ENCODE peak calls at places on chromosomes 7 and 10, in four cellular contexts. E, I, H and T are unnamed samples.

GRCh38 chr10:100651916-100652315 is 93.5 kb upstream of the PAX2 start:
- DNase-seq in H (no peak), I (no peak), E (no peak), T (no peak)

GRCh38 chr10:85851300-85851699 is 515.3 kb downstream of the GRID1 start:
- DNase-seq in E (no peak), H (peak; percentile 14), I (no peak), T (no peak)

GRCh38 chr7:3955751-3956696 is 655.0 kb downstream of the SDK1 start:
- DNase-seq in E (peak; percentile 7), H (peak; percentile 41), I (no peak), T (no peak)

GRCh38 chr10:76403876-76404275 is 972.5 kb downstream of the LRMDA start:
- DNase-seq in H (peak; percentile 12), E (peak; percentile 73), I (no peak), T (no peak)

GRCh38 chr10:65284495-65285041 is 1641.3 kb upstream of the LRRTM3 start:
- DNase-seq in H (no peak), I (no peak), E (no peak), T (no peak)

GRCh38 chr10:33136271-33136670 is 178.2 kb upstream of the ITGB1 start:
- DNase-seq in I (no peak), E (peak; percentile 73), H (no peak), T (no peak)

GRCh38 chr7:38630720-38631673 is at the start of gene AMPH:
- DNase-seq in E (peak; percentile 7), I (peak; percentile 65), H (peak; percentile 44), T (no peak)

GRCh38 chr7:45663167-45663921 is 89.2 kb downstream of the ADCY1 start:
- DNase-seq in I (no peak), H (peak; percentile 35), E (no peak), T (no peak)

GRCh38 chr10:60305394-60305892 is 84.2 kb downstream of the ANK3 start:
- DNase-seq in H (peak; percentile 48), E (no peak), I (no peak), T (no peak)

GRCh38 chr10:124946945-124947344 is 5.0 kb downstream of the ZRANB1 start:
- DNase-seq in H (no peak), I (no peak), E (no peak), T (no peak)

GRCh38 chr7:30330134-30331111 is 46.0 kb downstream of the ZNRF2 start:
- DNase-seq in I (no peak), E (no peak), H (no peak), T (peak; percentile 91)

GRCh38 chr7:151321341-151321740 is 20.3 kb upstream of the NUB1 start:
- DNase-seq in H (no peak), E (no peak), I (no peak), T (no peak)

GRCh38 chr7:130468612-130469011 is 23.3 kb upstream of the MEST start:
- DNase-seq in I (no peak), H (no peak), E (no peak), T (no peak)

GRCh38 chr10:68196707-68197106 is 35.2 kb downstream of the ATOH7 start:
- DNase-seq in E (no peak), I (no peak), H (no peak), T (no peak)

GRCh38 chr7:90968871-90969270 is 295.4 kb upstream of the FZD1 start:
- DNase-seq in I (no peak), E (no peak), H (peak; percentile 21), T (no peak)

GRCh38 chr10:27998178-27998953 is 513 bp downstream of the ODAD2 start:
- DNase-seq in I (peak; percentile 40), H (no peak), E (no peak), T (no peak)

GRCh38 chr7:16702433-16702832 is 51.1 kb upstream of the TSPAN13 start:
- DNase-seq in H (peak; percentile 51), E (no peak), I (no peak), T (no peak)

GRCh38 chr10:98596404-98596803 is 149.7 kb upstream of the HPS1 start:
- DNase-seq in E (no peak), I (no peak), H (no peak), T (no peak)

GRCh38 chr7:154965014-154965413 is 37.9 kb downstream of the PAXIP1 start:
- DNase-seq in E (no peak), I (no peak), H (no peak), T (no peak)

GRCh38 chr10:123491692-123492415 is 174.3 kb upstream of the GPR26 start:
- DNase-seq in I (no peak), H (no peak), E (no peak), T (no peak)

GRCh38 chr7:151725844-151726770 is 150.8 kb downstream of the PRKAG2 start:
- DNase-seq in I (no peak), H (no peak), E (no peak), T (no peak)

GRCh38 chr7:132422502-132423101 is 153.7 kb downstream of the PLXNA4 start:
- DNase-seq in I (peak; percentile 43), E (peak; percentile 37), H (peak; percentile 63), T (peak; percentile 2)

GRCh38 chr10:59047957-59048618 is 128.4 kb upstream of the PHYHIPL start:
- DNase-seq in E (no peak), I (no peak), H (no peak), T (no peak)

GRCh38 chr7:20393021-20394015 is 62.6 kb downstream of the ITGB8 start:
- DNase-seq in H (no peak), E (no peak), I (no peak), T (peak; percentile 52)

GRCh38 chr10:48568546-48568945 is 36.3 kb downstream of the ARHGAP22 start:
- DNase-seq in I (no peak), E (no peak), H (no peak), T (no peak)

GRCh38 chr10:44968101-44968886 is 8.7 kb downstream of the RASSF4 start:
- DNase-seq in E (no peak), H (peak; percentile 67), I (no peak), T (no peak)

GRCh38 chr7:150399421-150399820 is 20.3 kb downstream of the ZNF775 start:
- DNase-seq in E (no peak), H (no peak), I (no peak), T (no peak)

GRCh38 chr10:103660364-103661197 is 167.1 kb downstream of the NEURL1 start:
- DNase-seq in I (no peak), E (no peak), H (peak; percentile 56), T (no peak)

GRCh38 chr10:24822557-24822956 is 98.9 kb upstream of the ARHGAP21 start:
- DNase-seq in E (no peak), H (no peak), I (no peak), T (no peak)

GRCh38 chr7:24505968-24506367 is 67.3 kb upstream of the PALS2 start:
- DNase-seq in E (no peak), H (no peak), I (no peak), T (no peak)

GRCh38 chr10:87841215-87841614 is 22.1 kb downstream of the KLLN start:
- DNase-seq in E (peak; percentile 21), H (peak; percentile 11), I (no peak), T (no peak)

GRCh38 chr10:79561257-79561656 is 1.1 kb upstream of the SFTPA2 start:
- DNase-seq in H (no peak), E (no peak), I (no peak), T (no peak)

GRCh38 chr7:122546496-122546895 is 152.4 kb downstream of the RNF133 start:
- DNase-seq in I (peak; percentile 16), E (no peak), H (peak; percentile 14), T (no peak)

GRCh38 chr10:75238182-75239180 is 2.7 kb upstream of the COMTD1 start:
- DNase-seq in H (no peak), E (no peak), I (peak; percentile 60), T (no peak)

GRCh38 chr10:119502618-119503155 is 39.8 kb downstream of the RGS10 start:
- DNase-seq in I (no peak), H (no peak), E (no peak), T (no peak)

GRCh38 chr7:154853727-154854095 is 149.2 kb downstream of the PAXIP1 start:
- DNase-seq in I (no peak), H (no peak), E (no peak), T (no peak)

GRCh38 chr10:31774291-31774900 is 154.2 kb downstream of the ARHGAP12 start:
- DNase-seq in E (no peak), I (no peak), H (no peak), T (no peak)
- H3K4me3 ChIP-seq in E (no peak overlapping the region), I (no peak overlapping the region), H (no peak overlapping the region), T (no peak overlapping the region)

DNA sequence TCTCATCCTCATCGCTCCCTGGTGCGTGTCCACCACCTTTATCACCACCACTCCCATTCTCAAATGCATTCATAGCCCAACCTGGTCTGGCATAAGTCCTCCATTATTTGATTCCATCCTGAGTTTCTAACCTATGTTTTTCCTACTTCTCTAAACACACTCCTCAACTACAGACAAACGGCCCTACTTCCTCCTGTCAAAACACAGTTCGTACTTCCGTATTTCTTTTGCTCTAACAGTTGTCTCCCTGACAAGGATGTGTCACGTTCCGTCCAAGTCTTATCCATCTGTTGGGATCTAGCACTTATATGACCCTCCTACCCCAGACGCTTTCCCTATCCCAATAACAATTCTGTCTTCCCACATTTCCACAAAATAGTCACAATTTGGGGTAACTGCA is 46.9 kb downstream of the DOCK4 start:
- DNase-seq in I (no peak), E (no peak), H (no peak), T (no peak)
- TF ChIP-seq CTCF in I (no peak), E (no peak), H (no peak), T (no peak)

DNA sequence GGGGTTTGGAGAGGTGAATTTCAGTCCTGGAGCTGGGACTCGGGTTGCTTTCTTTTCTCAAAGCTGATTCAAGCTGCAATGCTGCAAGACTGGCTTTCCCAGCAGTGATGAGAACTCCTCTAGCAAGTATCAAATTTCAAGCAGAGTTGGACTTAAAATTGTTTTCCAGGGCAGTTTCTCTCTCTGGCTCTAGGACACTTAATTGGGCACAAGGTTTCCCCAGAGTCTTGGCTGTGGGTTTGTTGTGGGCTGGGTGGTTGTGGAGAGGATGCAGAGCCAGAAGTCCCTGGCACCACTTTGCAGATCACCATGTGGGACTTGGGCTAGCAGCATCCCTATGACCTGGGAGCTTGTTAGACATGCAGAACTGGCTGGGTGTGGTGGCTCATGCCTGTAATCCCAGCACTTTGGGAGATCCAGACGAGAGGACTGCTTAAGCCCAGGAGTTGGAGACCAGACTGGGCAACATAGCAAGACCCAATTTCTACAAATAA is 16.8 kb downstream of the AKR1B15 start:
- DNase-seq in H (peak; percentile 36), E (peak; percentile 40), I (no peak), T (no peak)
- H3K4me3 ChIP-seq in H (no peak overlapping the region), E (peak overlapping the region; percentile 2), I (no peak overlapping the region), T (no peak overlapping the region)

DNA sequence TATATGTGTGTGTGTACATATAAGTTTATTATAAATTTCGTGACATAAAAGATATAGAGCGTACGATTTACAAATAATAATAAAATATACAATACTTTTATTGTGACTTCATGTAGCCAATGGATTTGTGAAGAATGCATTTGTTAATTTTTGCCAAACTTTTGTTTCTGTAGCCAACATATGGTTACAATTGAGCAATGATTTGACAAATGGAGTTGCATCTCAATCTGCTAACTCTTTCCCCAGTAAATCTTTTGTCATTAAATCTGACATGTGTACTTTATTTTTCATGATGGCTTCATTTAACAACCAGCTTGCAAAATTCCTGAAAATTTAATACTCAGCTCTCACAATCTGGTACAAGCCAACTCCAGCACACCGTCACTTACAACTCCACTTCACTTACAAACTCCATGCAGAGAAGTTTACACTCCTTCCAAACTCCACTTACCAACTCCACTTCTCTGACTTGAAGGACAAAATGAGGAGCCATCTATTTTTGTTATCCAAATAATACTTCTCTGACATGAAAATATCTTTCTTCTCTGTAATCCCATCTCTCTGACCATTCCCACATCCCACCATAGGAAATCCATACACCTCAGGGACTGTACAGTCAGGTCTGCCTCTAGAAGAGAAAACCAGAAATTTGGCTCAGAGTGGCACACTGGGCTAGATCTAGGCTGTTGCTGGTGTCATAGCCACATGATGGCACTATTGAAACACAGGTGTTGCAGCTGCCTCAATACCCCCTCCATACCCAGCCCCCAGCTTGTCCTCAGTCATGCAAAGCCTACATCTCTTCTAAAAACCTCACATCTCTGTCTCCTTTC is 26.6 kb upstream of the HIBADH start:
- DNase-seq in I (no peak), H (peak; percentile 73), E (no peak), T (no peak)
- TF ChIP-seq CTCF in I (no peak), H (peak; percentile 56), E (peak; percentile 22), T (peak; percentile 65)